ENCODE peak calls at places on chromosome 17, in four cellular contexts. N is K562, Q is GM12878, K is H1. I is an unnamed sample.

GRCh38 chr17:17874478-17874877 is 37.7 kb upstream of the SREBF1 start:
- DNase-seq in N (no peak), Q (no peak), K (no peak), I (no peak)

GRCh38 chr17:6061290-6061689 is 8.9 kb upstream of the WSCD1 start:
- DNase-seq in N (no peak), Q (no peak), K (no peak), I (no peak)

GRCh38 chr17:75364078-75364477 is 41.4 kb downstream of the GRB2 start:
- DNase-seq in N (no peak), Q (no peak), K (no peak), I (no peak)

GRCh38 chr17:59859444-59860025 is 33.2 kb downstream of the TUBD1 start:
- DNase-seq in N (no peak), Q (no peak), K (no peak), I (no peak)

GRCh38 chr17:31740611-31741082 is 118.4 kb downstream of the COPRS start:
- DNase-seq in N (no peak), Q (no peak), K (no peak), I (no peak)

GRCh38 chr17:31488264-31488981 is 96.9 kb downstream of the RAB11FIP4 start:
- DNase-seq in N (peak), Q (no peak), K (no peak), I (peak)

GRCh38 chr17:17987901-17988300 is 15.2 kb downstream of the DRC3 start:
- DNase-seq in N (no peak), Q (no peak), K (no peak), I (no peak)

GRCh38 chr17:5437721-5438317 is 1.1 kb downstream of the C1QBP start:
- DNase-seq in N (no peak), Q (no peak), K (no peak), I (peak)

GRCh38 chr17:47611372-47612350 is 38.1 kb upstream of the KPNB1 start:
- DNase-seq in N (no peak), Q (no peak), K (no peak), I (no peak)

GRCh38 chr17:71168083-71168741 is 952.6 kb upstream of the SOX9 start:
- DNase-seq in N (no peak), Q (no peak), K (no peak), I (no peak)

DNA sequence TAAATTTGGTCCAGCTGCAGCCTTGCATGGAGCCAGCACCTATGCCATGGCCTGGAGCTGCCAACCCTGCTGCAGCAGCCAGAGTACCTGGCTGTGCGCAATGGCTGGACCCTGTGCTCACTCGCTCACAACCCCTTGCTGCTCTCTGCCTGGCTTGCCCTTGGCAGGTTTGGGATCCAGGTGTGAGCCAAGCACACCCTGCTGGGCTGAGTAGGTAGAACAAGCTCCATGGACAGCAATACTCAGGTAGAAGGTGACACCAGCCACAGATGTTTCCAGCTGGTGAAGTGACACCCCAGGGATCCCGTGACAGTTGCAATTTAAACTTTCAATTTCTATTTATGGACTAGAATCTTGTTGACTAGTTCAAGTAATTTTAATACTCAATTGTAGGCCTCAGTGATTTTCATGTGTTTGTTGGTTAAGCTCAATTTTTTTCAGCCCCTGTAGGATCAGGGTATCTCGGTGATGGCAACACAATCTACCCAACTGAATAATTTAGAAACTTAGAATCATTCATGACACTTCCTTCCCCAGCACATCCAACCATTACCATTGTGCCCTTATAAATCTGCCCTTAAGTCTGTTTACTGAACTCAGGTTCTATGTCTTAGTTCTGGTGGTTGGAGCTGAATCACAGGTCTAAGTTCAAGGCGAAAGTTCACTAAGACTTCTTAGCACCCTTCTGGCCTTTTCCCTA is 480.0 kb downstream of the PMP22 start:
- DNase-seq in N (no peak), Q (no peak), K (no peak), I (no peak)
- TF ChIP-seq NRF1 in N (no peak), Q (no peak), K (no peak), I (no peak)

DNA sequence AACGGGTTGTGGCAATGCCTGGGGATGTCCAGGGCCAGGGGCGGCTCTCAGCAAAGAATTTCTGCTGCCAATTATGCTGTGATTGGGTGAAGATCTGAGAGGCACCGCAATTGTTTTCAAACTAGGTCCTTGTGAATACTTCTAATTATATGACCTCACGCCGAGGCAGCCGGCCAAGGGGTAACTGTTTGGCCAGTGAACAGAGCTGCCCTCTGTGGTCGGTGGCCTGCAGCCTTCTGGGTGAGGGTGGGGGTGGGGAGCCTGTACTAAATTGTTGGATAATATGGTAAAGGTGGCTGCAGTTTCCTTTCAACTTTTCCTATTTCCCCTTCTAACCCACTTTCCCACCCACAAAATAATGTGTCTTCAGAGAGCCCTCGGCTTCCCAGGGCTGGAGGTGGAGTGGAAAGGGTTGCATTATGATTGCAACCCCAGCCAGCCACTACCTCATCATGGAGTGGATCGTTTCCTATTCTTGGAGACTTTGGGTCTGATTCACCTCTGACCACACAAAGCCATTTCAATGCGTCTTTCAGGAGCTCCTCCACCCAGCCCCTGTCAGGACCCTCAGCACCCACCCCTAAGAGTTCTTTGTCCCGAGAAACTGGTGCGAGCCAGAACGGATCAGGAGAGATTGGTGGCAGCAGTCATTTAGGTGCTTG is 2.0 kb upstream of the DNAI2 start:
- DNase-seq in N (no peak), Q (no peak), K (no peak), I (no peak)
- TF ChIP-seq NRF1 in N (no peak), Q (no peak), K (no peak), I (no peak)

GRCh38 chr17:28992202-28992601 is 13.6 kb downstream of the SEZ6 start:
- DNase-seq in N (no peak), Q (no peak), K (no peak), I (no peak)

GRCh38 chr17:28996554-28997096 is 9.2 kb downstream of the SEZ6 start:
- DNase-seq in N (no peak), Q (no peak), K (no peak), I (no peak)

GRCh38 chr17:28991779-28992178 is 14.1 kb downstream of the SEZ6 start:
- DNase-seq in N (no peak), Q (no peak), K (no peak), I (no peak)

GRCh38 chr17:28993645-28994426 is 12.0 kb downstream of the SEZ6 start:
- DNase-seq in N (no peak), Q (no peak), K (no peak), I (no peak)

GRCh38 chr17:28993013-28993600 is 12.7 kb downstream of the SEZ6 start:
- DNase-seq in N (no peak), Q (no peak), K (no peak), I (no peak)
- TF ChIP-seq NRF1 in N (no peak), Q (no peak), K (no peak), I (no peak)

GRCh38 chr17:74119960-74120359 is 83.5 kb upstream of the RPL38 start:
- DNase-seq in N (no peak), Q (no peak), K (no peak), I (no peak)
- TF ChIP-seq NRF1 in N (no peak), Q (no peak), K (no peak), I (no peak)

DNA sequence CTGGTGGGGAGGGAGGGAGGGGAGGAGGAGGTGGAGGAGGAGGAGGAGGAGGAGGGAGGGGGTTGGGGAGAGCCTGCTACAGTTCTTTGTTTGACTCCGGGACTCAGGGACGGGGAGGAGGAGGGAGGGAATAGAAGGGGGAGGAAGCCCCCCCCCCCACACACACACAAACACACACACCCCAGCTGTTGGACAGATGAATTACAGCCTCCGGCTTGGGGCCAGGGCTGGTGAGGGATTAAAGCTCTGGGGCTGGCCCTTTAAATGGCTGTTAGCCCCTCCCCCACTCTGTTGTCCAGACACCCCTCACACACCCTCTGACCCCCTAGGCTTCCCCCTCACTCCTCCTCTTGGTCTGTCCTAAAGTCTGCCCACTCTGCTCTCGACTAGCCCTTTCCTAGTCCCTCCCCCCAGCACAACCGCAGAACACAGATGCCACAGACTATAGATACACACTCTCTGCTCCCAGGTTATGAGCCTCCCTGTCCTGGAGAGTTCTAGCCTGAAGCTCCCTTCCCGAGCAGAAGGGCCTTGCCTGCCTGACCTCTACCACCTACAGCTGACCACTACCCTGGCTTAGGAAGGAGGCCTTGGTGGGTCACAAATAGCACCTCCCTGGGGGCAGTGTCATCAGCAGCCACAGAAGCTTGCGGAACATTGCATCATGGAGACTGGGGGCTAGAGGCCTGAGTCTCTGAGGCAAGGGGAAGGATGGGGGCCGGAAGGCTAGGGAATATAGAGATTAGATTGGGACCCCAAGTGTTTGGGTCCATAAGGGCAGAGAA is 4.5 kb downstream of the KDM6B start:
- DNase-seq in N (peak), Q (no peak), K (no peak), I (peak)
- TF ChIP-seq NRF1 in N (no peak), Q (no peak), K (no peak), I (no peak)

DNA sequence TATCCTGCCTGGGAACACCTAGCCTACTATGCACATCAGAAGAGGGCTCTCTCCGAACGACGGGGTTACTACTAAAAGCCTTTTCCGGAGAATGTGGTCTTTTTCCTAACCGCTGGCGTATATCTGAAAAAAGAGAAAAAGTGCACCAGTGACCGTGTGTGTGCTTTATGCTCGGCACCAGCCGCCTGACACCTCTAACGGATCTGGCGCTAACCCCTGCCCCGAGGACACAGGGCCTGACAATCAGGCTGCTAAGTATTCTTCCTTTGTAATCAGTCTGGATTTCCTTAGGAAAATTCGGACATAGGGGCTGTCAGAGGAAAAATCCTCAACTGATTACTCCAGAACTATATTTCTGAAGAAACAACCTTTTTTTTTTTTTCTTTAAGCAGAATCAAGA is 13.4 kb upstream of the ITGAE start:
- DNase-seq in N (no peak), Q (no peak), K (no peak), I (no peak)
- TF ChIP-seq NRF1 in N (no peak), Q (no peak), K (no peak), I (no peak)

DNA sequence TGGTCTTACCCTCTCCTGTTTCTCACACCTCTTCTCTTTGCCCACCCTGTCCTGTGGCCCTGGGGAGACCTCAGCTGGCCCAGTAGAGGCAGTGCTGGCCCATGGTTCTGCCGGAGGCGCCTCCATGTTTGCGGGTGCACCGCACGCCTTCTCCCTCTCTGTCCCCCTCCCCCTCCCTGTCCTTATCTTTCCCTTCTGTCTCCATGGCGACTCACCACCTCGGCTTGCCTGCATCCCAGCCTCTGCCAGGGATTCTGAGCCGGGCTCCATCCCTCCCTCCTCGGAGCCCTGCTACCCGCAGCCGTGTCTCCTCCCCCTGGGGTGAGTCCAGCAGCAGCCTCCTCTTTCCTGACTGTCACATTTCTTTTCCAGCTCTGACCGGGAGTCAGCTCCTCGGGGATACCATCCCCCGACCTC is at the start of gene RNF112:
- DNase-seq in N (peak), Q (no peak), K (no peak), I (peak)
- TF ChIP-seq NRF1 in N (no peak), Q (no peak), K (no peak), I (no peak)

GRCh38 chr17:80441598-80442304 is 26.8 kb downstream of the ENDOV start:
- DNase-seq in N (no peak), Q (no peak), K (no peak), I (no peak)

GRCh38 chr17:80433916-80434666 is 19.1 kb downstream of the ENDOV start:
- DNase-seq in N (no peak), Q (no peak), K (no peak), I (no peak)

GRCh38 chr17:80441133-80441578 is 26.2 kb downstream of the ENDOV start:
- DNase-seq in N (peak), Q (no peak), K (no peak), I (peak)

GRCh38 chr17:80438806-80439205 is 23.8 kb downstream of the ENDOV start:
- DNase-seq in N (no peak), Q (no peak), K (no peak), I (no peak)

DNA sequence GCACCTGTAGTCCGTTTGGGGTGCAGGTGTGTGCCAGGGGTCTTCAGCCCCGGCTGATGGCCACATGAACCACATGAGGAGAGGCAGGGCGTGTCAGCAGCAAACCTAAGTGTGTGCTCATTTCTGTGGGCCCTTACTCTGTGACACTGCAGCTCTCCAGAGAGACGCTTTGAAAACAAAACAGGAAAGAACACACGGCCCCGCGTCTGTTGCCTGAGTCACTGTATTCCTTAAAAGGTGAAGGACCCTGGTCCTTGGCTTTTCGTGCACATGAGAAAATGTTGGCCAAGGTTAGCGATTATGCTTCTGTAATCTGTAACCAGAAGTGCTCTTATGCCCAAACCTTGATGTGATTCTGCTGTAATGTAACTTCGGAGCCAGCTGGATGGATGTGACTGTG is 22.6 kb downstream of the ENDOV start:
- DNase-seq in N (no peak), Q (no peak), K (no peak), I (no peak)
- TF ChIP-seq NRF1 in N (no peak), Q (no peak), K (no peak), I (no peak)

GRCh38 chr17:35879748-35880654 is at the start of gene CCL5:
- DNase-seq in N (no peak), Q (peak), K (no peak), I (no peak)
- TF ChIP-seq NRF1 in N (no peak), Q (no peak), K (no peak), I (no peak)

GRCh38 chr17:43671755-43672502 is 10.2 kb upstream of the MEOX1 start:
- DNase-seq in N (no peak), Q (no peak), K (no peak), I (no peak)

GRCh38 chr17:43669971-43670644 is 8.4 kb upstream of the MEOX1 start:
- DNase-seq in N (no peak), Q (peak), K (no peak), I (no peak)

GRCh38 chr17:43673516-43674323 is 12.0 kb upstream of the MEOX1 start:
- DNase-seq in N (peak), Q (no peak), K (no peak), I (peak)

GRCh38 chr17:43670645-43671074 is 8.9 kb upstream of the MEOX1 start:
- DNase-seq in N (no peak), Q (no peak), K (no peak), I (no peak)

DNA sequence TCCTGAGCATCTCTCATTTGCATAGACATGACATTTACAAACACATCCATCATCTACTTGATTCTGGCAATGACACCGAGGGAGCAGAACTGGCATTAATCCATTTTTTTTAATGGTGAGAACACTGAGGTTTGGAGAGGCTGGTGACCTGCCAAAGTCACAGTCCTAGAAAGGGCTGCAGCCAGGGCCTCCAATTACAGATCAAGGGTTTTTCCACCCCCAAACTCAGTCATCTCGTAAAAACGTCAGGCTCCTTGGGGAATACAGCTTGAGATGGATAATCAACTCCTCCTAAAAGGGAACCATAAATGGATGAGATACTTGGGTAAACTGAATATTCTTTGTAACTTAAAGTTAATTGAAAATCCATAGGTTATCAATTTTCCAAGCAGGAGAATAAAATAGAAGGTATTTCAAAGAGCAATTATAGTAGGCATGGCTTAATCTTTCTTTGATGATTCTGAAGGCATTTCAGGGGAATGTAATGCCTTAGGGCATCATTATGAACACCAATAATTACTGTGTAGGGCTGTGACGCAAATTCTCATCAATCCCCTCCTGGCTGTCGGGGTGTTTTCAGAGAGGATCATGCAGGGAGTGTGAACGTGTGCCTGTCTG is 9.5 kb upstream of the MEOX1 start:
- DNase-seq in N (no peak), Q (peak), K (no peak), I (no peak)
- TF ChIP-seq NRF1 in N (no peak), Q (no peak), K (no peak), I (no peak)